ENCODE peak calls at places on chromosomes 16 and 17, in ten cellular contexts. One of them, this sample, is unnamed.

GRCh38 chr16:70529051-70529777 is 5.6 kb downstream of the SF3B3 start:
- DNase-seq in stimulated activated CD8-positive, alpha-beta memory T cell treated with anti-CD3 and anti-CD28 coated beads, Interleukin-4, amount 100 ng/mL, for 1 hour: no peak
- DNase-seq in occipital lobe: no peak
- DNase-seq in HCT116: peak
- DNase-seq in mesendoderm: peak
- DNase-seq in colonic mucosa: no peak
- DNase-seq in NCI-H345: no peak
- DNase-seq in Caki2: peak
- DNase-seq in activated CD8-positive, alpha-beta memory T cell treated with anti-CD3 and anti-CD28 coated beads for 1 hour: no peak
- DNase-seq in heart right ventricle: no peak
- DNase-seq in this sample: peak

GRCh38 chr17:56681561-56682266 is 88.2 kb downstream of the NOG start:
- DNase-seq in HCT116: peak
- DNase-seq in activated CD8-positive, alpha-beta memory T cell treated with anti-CD3 and anti-CD28 coated beads for 1 hour: no peak
- DNase-seq in Caki2: peak
- DNase-seq in NCI-H345: no peak
- DNase-seq in heart right ventricle: no peak
- DNase-seq in mesendoderm: peak
- DNase-seq in colonic mucosa: no peak
- DNase-seq in occipital lobe: no peak
- DNase-seq in stimulated activated CD8-positive, alpha-beta memory T cell treated with anti-CD3 and anti-CD28 coated beads, Interleukin-4, amount 100 ng/mL, for 1 hour: no peak
- DNase-seq in this sample: no peak

GRCh38 chr16:71479420-71479819 is 9.7 kb downstream of the ZNF19 start:
- DNase-seq in NCI-H345: peak
- DNase-seq in Caki2: no peak
- DNase-seq in mesendoderm: peak
- DNase-seq in colonic mucosa: no peak
- DNase-seq in heart right ventricle: no peak
- DNase-seq in occipital lobe: no peak
- DNase-seq in HCT116: no peak
- DNase-seq in stimulated activated CD8-positive, alpha-beta memory T cell treated with anti-CD3 and anti-CD28 coated beads, Interleukin-4, amount 100 ng/mL, for 1 hour: no peak
- DNase-seq in activated CD8-positive, alpha-beta memory T cell treated with anti-CD3 and anti-CD28 coated beads for 1 hour: no peak
- DNase-seq in this sample: no peak

GRCh38 chr17:76772842-76773521 is 35.1 kb downstream of the MFSD11 start:
- DNase-seq in activated CD8-positive, alpha-beta memory T cell treated with anti-CD3 and anti-CD28 coated beads for 1 hour: peak
- DNase-seq in heart right ventricle: no peak
- DNase-seq in occipital lobe: no peak
- DNase-seq in stimulated activated CD8-positive, alpha-beta memory T cell treated with anti-CD3 and anti-CD28 coated beads, Interleukin-4, amount 100 ng/mL, for 1 hour: peak
- DNase-seq in mesendoderm: peak
- DNase-seq in colonic mucosa: no peak
- DNase-seq in Caki2: peak
- DNase-seq in NCI-H345: no peak
- DNase-seq in HCT116: peak
- DNase-seq in this sample: peak

GRCh38 chr16:56632160-56632847 is at the start of gene MT1M:
- DNase-seq in colonic mucosa: no peak
- DNase-seq in heart right ventricle: peak
- DNase-seq in mesendoderm: peak
- DNase-seq in occipital lobe: no peak
- DNase-seq in stimulated activated CD8-positive, alpha-beta memory T cell treated with anti-CD3 and anti-CD28 coated beads, Interleukin-4, amount 100 ng/mL, for 1 hour: no peak
- DNase-seq in activated CD8-positive, alpha-beta memory T cell treated with anti-CD3 and anti-CD28 coated beads for 1 hour: no peak
- DNase-seq in Caki2: no peak
- DNase-seq in NCI-H345: no peak
- DNase-seq in HCT116: no peak
- DNase-seq in this sample: no peak

GRCh38 chr16:3992297-3993051 is 112.0 kb upstream of the CREBBP start:
- DNase-seq in heart right ventricle: no peak
- DNase-seq in colonic mucosa: no peak
- DNase-seq in mesendoderm: no peak
- DNase-seq in activated CD8-positive, alpha-beta memory T cell treated with anti-CD3 and anti-CD28 coated beads for 1 hour: no peak
- DNase-seq in HCT116: no peak
- DNase-seq in NCI-H345: no peak
- DNase-seq in occipital lobe: no peak
- DNase-seq in stimulated activated CD8-positive, alpha-beta memory T cell treated with anti-CD3 and anti-CD28 coated beads, Interleukin-4, amount 100 ng/mL, for 1 hour: no peak
- DNase-seq in Caki2: no peak
- DNase-seq in this sample: no peak

GRCh38 chr16:81523387-81524115 is 78.9 kb downstream of the CMIP start:
- DNase-seq in mesendoderm: peak
- DNase-seq in Caki2: peak
- DNase-seq in activated CD8-positive, alpha-beta memory T cell treated with anti-CD3 and anti-CD28 coated beads for 1 hour: no peak
- DNase-seq in heart right ventricle: no peak
- DNase-seq in occipital lobe: no peak
- DNase-seq in NCI-H345: no peak
- DNase-seq in HCT116: peak
- DNase-seq in colonic mucosa: no peak
- DNase-seq in stimulated activated CD8-positive, alpha-beta memory T cell treated with anti-CD3 and anti-CD28 coated beads, Interleukin-4, amount 100 ng/mL, for 1 hour: no peak
- DNase-seq in this sample: peak

GRCh38 chr16:47927330-47927729 is 228.5 kb downstream of the ABCC12 start:
- DNase-seq in stimulated activated CD8-positive, alpha-beta memory T cell treated with anti-CD3 and anti-CD28 coated beads, Interleukin-4, amount 100 ng/mL, for 1 hour: no peak
- DNase-seq in activated CD8-positive, alpha-beta memory T cell treated with anti-CD3 and anti-CD28 coated beads for 1 hour: no peak
- DNase-seq in heart right ventricle: no peak
- DNase-seq in Caki2: no peak
- DNase-seq in HCT116: no peak
- DNase-seq in colonic mucosa: no peak
- DNase-seq in occipital lobe: no peak
- DNase-seq in mesendoderm: peak
- DNase-seq in NCI-H345: no peak
- DNase-seq in this sample: no peak

GRCh38 chr17:47694818-47695663 is 1.1 kb downstream of the TBKBP1 start:
- DNase-seq in colonic mucosa: peak
- DNase-seq in occipital lobe: no peak
- DNase-seq in stimulated activated CD8-positive, alpha-beta memory T cell treated with anti-CD3 and anti-CD28 coated beads, Interleukin-4, amount 100 ng/mL, for 1 hour: no peak
- DNase-seq in HCT116: no peak
- DNase-seq in NCI-H345: no peak
- DNase-seq in mesendoderm: peak
- DNase-seq in heart right ventricle: peak
- DNase-seq in activated CD8-positive, alpha-beta memory T cell treated with anti-CD3 and anti-CD28 coated beads for 1 hour: no peak
- DNase-seq in Caki2: no peak
- DNase-seq in this sample: peak

This sample was measured in dermis microvascular lymphatic vessel endothelial cell.